ENCODE peak calls at places on chromosomes 6 and 20, in seven cellular contexts. Y is stimulated activated naive CD8-positive, alpha-beta T cell treated with anti-CD3 and anti-CD28 coated beads, Interleukin-15, amount 100 ng/mL, for 72 hours; B is activated CD8-positive, alpha-beta T cell treated with anti-CD3 and anti-CD28 coated beads for 36 hours; W is NCI-H1436; D is endothelial cell; A is effector CD4-positive, alpha-beta T cell; Q is NCI-H524. X is an unnamed sample.

GRCh38 chr20:51429144-51429482 is 113.4 kb downstream of the NFATC2 start:
- DNase-seq in A (no peak), W (no peak), Y (no peak), Q (no peak), D (no peak), B (no peak), X (no peak)

GRCh38 chr6:165847407-165848098 is 184.5 kb upstream of the PDE10A start:
- DNase-seq in A (no peak), B (peak), Q (no peak), W (no peak), D (no peak), Y (no peak), X (no peak)

GRCh38 chr6:16168858-16169257 is 40.0 kb downstream of the MYLIP start:
- DNase-seq in D (peak), A (no peak), Y (no peak), B (peak), Q (peak), W (peak), X (no peak)

GRCh38 chr20:35644806-35645205 is 19.9 kb downstream of the CPNE1 start:
- DNase-seq in D (no peak), B (no peak), Y (no peak), Q (no peak), W (no peak), A (no peak), X (no peak)

GRCh38 chr6:122696853-122697252 is 82.7 kb upstream of the FABP7 start:
- DNase-seq in D (no peak), B (no peak), Q (no peak), A (no peak), Y (no peak), W (no peak), X (no peak)

GRCh38 chr6:158653577-158654354 is 3.9 kb downstream of the SYTL3 start:
- DNase-seq in D (no peak), W (no peak), B (peak), Q (no peak), Y (peak), A (peak), X (peak)

GRCh38 chr20:9617940-9618339 is 103.5 kb downstream of the LAMP5 start:
- DNase-seq in B (no peak), Q (peak), D (peak), A (no peak), W (peak), Y (no peak), X (no peak)

GRCh38 chr20:31909253-31910070 is 39.0 kb downstream of the TTLL9 start:
- DNase-seq in D (no peak), B (no peak), A (no peak), Y (no peak), W (no peak), Q (no peak), X (no peak)

GRCh38 chr20:11387189-11387754 is 530.4 kb upstream of the BTBD3 start:
- DNase-seq in Y (no peak), A (no peak), W (no peak), Q (no peak), B (no peak), D (no peak), X (no peak)

GRCh38 chr20:61451953-61452352 is 199.9 kb downstream of the CDH4 start:
- DNase-seq in A (no peak), B (no peak), D (no peak), Y (no peak), W (no peak), Q (no peak), X (no peak)

GRCh38 chr20:25580711-25581110 is 4.6 kb downstream of the NINL start:
- DNase-seq in Y (no peak), A (no peak), W (no peak), Q (no peak), D (no peak), B (no peak), X (no peak)

X was measured in activated T-helper 1 cell treated with anti-CD3 and anti-CD28 coated beads, Interleukin-12 subunit alpha, Interleukin-12 subunit beta, Interleukin-2, Interleukin-4 antibody, amounts not matched to agents 30 ng/mL and 10 ng/mL and 1 ng/mL, durations not matched to agents 14 hours and 24 hours and 36 hours.